ENCODE peak calls at places on chromosomes 7 and 10, in ten cellular contexts. One of them, this sample, is unnamed.

GRCh38 chr10:17669185-17669872 is 25.4 kb downstream of the STAM start:
- DNase-seq in OCI-LY7: no peak
- DNase-seq in dorsolateral prefrontal cortex: no peak
- DNase-seq in cardiac fibroblast: no peak
- DNase-seq in HCT116: no peak
- DNase-seq in AG09319: no peak
- DNase-seq in MM.1S: no peak
- DNase-seq in heart right ventricle: no peak
- DNase-seq in fibroblast of lung: no peak
- DNase-seq in GM20000: peak
- DNase-seq in this sample: no peak

GRCh38 chr7:138338361-138338760 is 121.7 kb upstream of the TRIM24 start:
- DNase-seq in heart right ventricle: peak
- DNase-seq in HCT116: no peak
- DNase-seq in dorsolateral prefrontal cortex: no peak
- DNase-seq in cardiac fibroblast: peak
- DNase-seq in MM.1S: no peak
- DNase-seq in fibroblast of lung: no peak
- DNase-seq in AG09319: no peak
- DNase-seq in GM20000: no peak
- DNase-seq in OCI-LY7: no peak
- DNase-seq in this sample: no peak

GRCh38 chr7:70353948-70354335 is 755.7 kb downstream of the AUTS2 start:
- DNase-seq in OCI-LY7: no peak
- DNase-seq in AG09319: no peak
- DNase-seq in cardiac fibroblast: no peak
- DNase-seq in HCT116: no peak
- DNase-seq in heart right ventricle: no peak
- DNase-seq in MM.1S: no peak
- DNase-seq in GM20000: no peak
- DNase-seq in fibroblast of lung: no peak
- DNase-seq in dorsolateral prefrontal cortex: no peak
- DNase-seq in this sample: no peak

GRCh38 chr10:80518143-80518806 is 19.4 kb upstream of the SH2D4B start:
- DNase-seq in MM.1S: no peak
- DNase-seq in heart right ventricle: no peak
- DNase-seq in dorsolateral prefrontal cortex: no peak
- DNase-seq in GM20000: no peak
- DNase-seq in HCT116: no peak
- DNase-seq in cardiac fibroblast: no peak
- DNase-seq in OCI-LY7: no peak
- DNase-seq in AG09319: no peak
- DNase-seq in fibroblast of lung: no peak
- DNase-seq in this sample: no peak

GRCh38 chr7:106862317-106863183 is 2.5 kb upstream of the PIK3CG start:
- DNase-seq in OCI-LY7: no peak
- DNase-seq in HCT116: no peak
- DNase-seq in fibroblast of lung: peak
- DNase-seq in AG09319: no peak
- DNase-seq in MM.1S: no peak
- DNase-seq in dorsolateral prefrontal cortex: no peak
- DNase-seq in heart right ventricle: no peak
- DNase-seq in GM20000: no peak
- DNase-seq in cardiac fibroblast: no peak
- DNase-seq in this sample: no peak

GRCh38 chr7:143130541-143130940 is 1.3 kb upstream of the PIP start:
- DNase-seq in OCI-LY7: no peak
- DNase-seq in cardiac fibroblast: no peak
- DNase-seq in fibroblast of lung: no peak
- DNase-seq in heart right ventricle: no peak
- DNase-seq in GM20000: no peak
- DNase-seq in dorsolateral prefrontal cortex: no peak
- DNase-seq in HCT116: no peak
- DNase-seq in MM.1S: no peak
- DNase-seq in AG09319: no peak
- DNase-seq in this sample: no peak

GRCh38 chr7:40230086-40230485 is 95.3 kb downstream of the SUGCT start:
- DNase-seq in MM.1S: no peak
- DNase-seq in GM20000: no peak
- DNase-seq in HCT116: no peak
- DNase-seq in fibroblast of lung: no peak
- DNase-seq in heart right ventricle: no peak
- DNase-seq in OCI-LY7: no peak
- DNase-seq in dorsolateral prefrontal cortex: no peak
- DNase-seq in AG09319: no peak
- DNase-seq in cardiac fibroblast: peak
- DNase-seq in this sample: no peak

GRCh38 chr10:23067939-23068775 is 27.2 kb upstream of the MSRB2 start:
- DNase-seq in GM20000: peak
- DNase-seq in OCI-LY7: peak
- DNase-seq in fibroblast of lung: peak
- DNase-seq in MM.1S: peak
- DNase-seq in AG09319: peak
- DNase-seq in cardiac fibroblast: peak
- DNase-seq in heart right ventricle: peak
- DNase-seq in HCT116: peak
- DNase-seq in dorsolateral prefrontal cortex: peak
- DNase-seq in this sample: peak

GRCh38 chr10:17217661-17218306 is 10.3 kb upstream of the VIM start:
- DNase-seq in heart right ventricle: no peak
- DNase-seq in MM.1S: no peak
- DNase-seq in dorsolateral prefrontal cortex: no peak
- DNase-seq in AG09319: no peak
- DNase-seq in OCI-LY7: no peak
- DNase-seq in fibroblast of lung: peak
- DNase-seq in HCT116: no peak
- DNase-seq in cardiac fibroblast: peak
- DNase-seq in GM20000: no peak
- DNase-seq in this sample: no peak

GRCh38 chr7:135562720-135563119 is 5.0 kb downstream of the NUP205 start:
- DNase-seq in OCI-LY7: no peak
- DNase-seq in heart right ventricle: no peak
- DNase-seq in GM20000: no peak
- DNase-seq in AG09319: no peak
- DNase-seq in dorsolateral prefrontal cortex: no peak
- DNase-seq in fibroblast of lung: no peak
- DNase-seq in HCT116: no peak
- DNase-seq in MM.1S: no peak
- DNase-seq in cardiac fibroblast: no peak
- DNase-seq in this sample: no peak

GRCh38 chr10:132400041-132400546 is 3.1 kb downstream of the PWWP2B start:
- DNase-seq in cardiac fibroblast: no peak
- DNase-seq in AG09319: no peak
- DNase-seq in OCI-LY7: peak
- DNase-seq in heart right ventricle: peak
- DNase-seq in dorsolateral prefrontal cortex: no peak
- DNase-seq in HCT116: no peak
- DNase-seq in fibroblast of lung: no peak
- DNase-seq in GM20000: no peak
- DNase-seq in MM.1S: no peak
- DNase-seq in this sample: no peak

GRCh38 chr7:40717242-40717641 is 582.4 kb downstream of the SUGCT start:
- DNase-seq in cardiac fibroblast: peak
- DNase-seq in GM20000: no peak
- DNase-seq in dorsolateral prefrontal cortex: no peak
- DNase-seq in HCT116: peak
- DNase-seq in AG09319: peak
- DNase-seq in MM.1S: peak
- DNase-seq in OCI-LY7: peak
- DNase-seq in fibroblast of lung: peak
- DNase-seq in heart right ventricle: peak
- DNase-seq in this sample: no peak

GRCh38 chr7:19754521-19755116 is 18.8 kb downstream of the TMEM196 start:
- DNase-seq in heart right ventricle: no peak
- DNase-seq in dorsolateral prefrontal cortex: no peak
- DNase-seq in OCI-LY7: peak
- DNase-seq in cardiac fibroblast: peak
- DNase-seq in MM.1S: peak
- DNase-seq in HCT116: peak
- DNase-seq in fibroblast of lung: peak
- DNase-seq in AG09319: no peak
- DNase-seq in GM20000: peak
- DNase-seq in this sample: no peak

GRCh38 chr10:110511734-110512449 is 14.2 kb downstream of the DUSP5 start:
- DNase-seq in fibroblast of lung: no peak
- DNase-seq in cardiac fibroblast: peak
- DNase-seq in OCI-LY7: no peak
- DNase-seq in GM20000: no peak
- DNase-seq in MM.1S: peak
- DNase-seq in dorsolateral prefrontal cortex: no peak
- DNase-seq in HCT116: no peak
- DNase-seq in AG09319: no peak
- DNase-seq in heart right ventricle: no peak
- DNase-seq in this sample: no peak

GRCh38 chr10:61761825-61762217 is 99.1 kb downstream of the CABCOCO1 start:
- DNase-seq in AG09319: no peak
- DNase-seq in fibroblast of lung: no peak
- DNase-seq in cardiac fibroblast: no peak
- DNase-seq in OCI-LY7: no peak
- DNase-seq in dorsolateral prefrontal cortex: no peak
- DNase-seq in MM.1S: no peak
- DNase-seq in GM20000: no peak
- DNase-seq in HCT116: no peak
- DNase-seq in heart right ventricle: no peak
- DNase-seq in this sample: no peak

DNA sequence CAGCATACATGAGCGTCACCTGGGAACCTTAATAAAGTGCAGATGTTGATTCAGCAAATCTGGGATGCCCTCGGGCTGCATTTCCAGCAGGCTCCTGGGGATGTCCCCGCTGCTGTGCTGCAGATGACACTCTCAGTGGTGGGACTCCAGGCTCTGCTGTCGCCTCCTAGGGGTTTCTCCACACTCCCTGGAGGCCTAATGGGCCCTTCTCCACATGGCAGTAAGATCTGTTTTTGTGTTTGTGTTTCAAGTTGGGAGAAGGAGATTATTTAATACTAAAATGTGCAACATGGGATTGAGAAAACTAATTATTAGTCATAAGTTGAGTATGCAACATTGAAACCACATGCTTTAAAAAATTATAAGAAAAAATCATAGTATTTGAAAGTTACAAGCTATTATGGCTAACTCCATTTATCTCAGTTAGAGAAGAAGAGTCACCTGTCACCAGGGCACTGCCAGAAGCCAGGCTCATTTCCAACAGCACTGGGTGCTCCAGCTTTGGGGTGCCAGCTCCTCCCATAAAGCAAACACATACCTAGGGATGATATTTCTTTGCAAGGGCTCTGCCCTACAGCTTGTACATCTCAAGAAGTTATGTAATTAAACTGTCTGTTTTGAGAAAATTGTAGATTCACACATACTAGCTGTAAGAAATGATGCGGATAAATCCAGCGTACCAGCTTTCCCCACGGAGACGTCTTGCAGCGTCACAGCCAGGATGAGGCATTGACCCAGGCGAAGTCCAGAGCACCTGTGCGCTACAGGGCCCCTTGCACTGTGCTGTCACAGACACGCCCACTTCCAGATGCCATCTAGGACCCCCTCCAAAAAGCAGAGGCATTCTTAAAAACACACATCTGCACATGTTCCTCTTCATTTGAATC is 106.4 kb downstream of the EGFR start:
- DNase-seq in fibroblast of lung: peak
- DNase-seq in cardiac fibroblast: no peak
- DNase-seq in OCI-LY7: no peak
- DNase-seq in AG09319: no peak
- DNase-seq in HCT116: no peak
- DNase-seq in dorsolateral prefrontal cortex: no peak
- DNase-seq in GM20000: no peak
- DNase-seq in heart right ventricle: no peak
- DNase-seq in MM.1S: no peak
- DNase-seq in this sample: no peak
- TF ChIP-seq CTCF in fibroblast of lung: peak
- TF ChIP-seq CTCF in cardiac fibroblast: no peak
- TF ChIP-seq CTCF in OCI-LY7: no peak
- TF ChIP-seq CTCF in AG09319: no peak
- TF ChIP-seq CTCF in HCT116: peak
- TF ChIP-seq CTCF in dorsolateral prefrontal cortex: no peak
- TF ChIP-seq CTCF in GM20000: no peak
- TF ChIP-seq CTCF in heart right ventricle: no peak
- TF ChIP-seq CTCF in MM.1S: no peak
- TF ChIP-seq CTCF in this sample: no peak

GRCh38 chr7:45721949-45722598 is 147.9 kb downstream of the ADCY1 start:
- DNase-seq in HCT116: no peak
- DNase-seq in GM20000: no peak
- DNase-seq in dorsolateral prefrontal cortex: no peak
- DNase-seq in AG09319: no peak
- DNase-seq in OCI-LY7: no peak
- DNase-seq in MM.1S: no peak
- DNase-seq in heart right ventricle: no peak
- DNase-seq in cardiac fibroblast: no peak
- DNase-seq in fibroblast of lung: no peak
- DNase-seq in this sample: no peak
- TF ChIP-seq CTCF in HCT116: no peak
- TF ChIP-seq CTCF in GM20000: no peak
- TF ChIP-seq CTCF in dorsolateral prefrontal cortex: no peak
- TF ChIP-seq CTCF in AG09319: no peak
- TF ChIP-seq CTCF in OCI-LY7: no peak
- TF ChIP-seq CTCF in MM.1S: no peak
- TF ChIP-seq CTCF in heart right ventricle: no peak
- TF ChIP-seq CTCF in cardiac fibroblast: no peak
- TF ChIP-seq CTCF in fibroblast of lung: no peak
- TF ChIP-seq CTCF in this sample: no peak

GRCh38 chr10:74738052-74738451 is 88.3 kb upstream of the KAT6B start:
- DNase-seq in OCI-LY7: peak
- DNase-seq in heart right ventricle: no peak
- DNase-seq in MM.1S: peak
- DNase-seq in cardiac fibroblast: peak
- DNase-seq in fibroblast of lung: peak
- DNase-seq in AG09319: no peak
- DNase-seq in dorsolateral prefrontal cortex: no peak
- DNase-seq in HCT116: no peak
- DNase-seq in GM20000: peak
- DNase-seq in this sample: no peak
- TF ChIP-seq CTCF in OCI-LY7: peak
- TF ChIP-seq CTCF in heart right ventricle: no peak
- TF ChIP-seq CTCF in MM.1S: peak
- TF ChIP-seq CTCF in cardiac fibroblast: no peak
- TF ChIP-seq CTCF in fibroblast of lung: no peak
- TF ChIP-seq CTCF in AG09319: no peak
- TF ChIP-seq CTCF in dorsolateral prefrontal cortex: no peak
- TF ChIP-seq CTCF in HCT116: no peak
- TF ChIP-seq CTCF in GM20000: peak
- TF ChIP-seq CTCF in this sample: no peak

DNA sequence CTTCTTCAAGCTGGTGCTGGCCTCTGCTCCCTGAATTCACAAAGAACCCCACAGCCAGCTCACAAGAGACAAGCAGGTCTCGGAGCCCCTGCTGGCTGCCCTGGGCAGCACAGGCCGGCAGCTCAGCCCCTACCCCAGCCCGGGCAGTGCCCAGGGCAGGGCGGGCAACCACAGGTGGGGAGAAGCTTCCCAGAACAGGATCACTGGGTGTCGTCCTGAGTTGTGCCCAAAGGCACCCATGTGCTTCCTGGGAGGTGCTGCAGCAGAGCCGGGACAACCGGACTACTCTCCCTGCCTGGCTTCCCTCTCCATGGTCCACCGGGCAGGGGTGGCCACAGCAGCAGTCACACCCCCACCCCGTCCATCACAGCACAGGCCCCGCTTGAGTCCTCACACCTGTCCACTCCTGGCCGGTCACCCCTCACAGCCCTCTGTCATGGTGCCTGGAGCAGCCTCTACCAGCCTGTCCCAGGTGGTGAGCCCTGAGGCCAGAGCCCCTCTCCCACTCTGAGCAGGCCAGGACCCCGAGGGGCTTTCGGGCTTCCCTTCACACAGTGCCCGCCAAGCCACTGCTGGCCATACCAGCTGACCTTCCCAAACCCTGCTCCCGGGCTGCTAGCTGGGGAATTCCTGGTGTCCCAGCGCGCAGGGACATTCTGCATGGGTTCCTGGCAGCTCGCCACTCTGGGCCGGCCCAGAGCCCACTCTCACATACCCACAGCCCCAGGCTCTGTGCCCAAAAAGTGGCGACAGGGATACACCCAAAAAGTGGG is 3.1 kb downstream of the RASGEF1A start:
- DNase-seq in OCI-LY7: no peak
- DNase-seq in GM20000: no peak
- DNase-seq in MM.1S: no peak
- DNase-seq in HCT116: no peak
- DNase-seq in fibroblast of lung: no peak
- DNase-seq in heart right ventricle: no peak
- DNase-seq in cardiac fibroblast: no peak
- DNase-seq in AG09319: no peak
- DNase-seq in dorsolateral prefrontal cortex: no peak
- DNase-seq in this sample: no peak
- TF ChIP-seq CTCF in OCI-LY7: no peak
- TF ChIP-seq CTCF in GM20000: no peak
- TF ChIP-seq CTCF in MM.1S: no peak
- TF ChIP-seq CTCF in HCT116: peak
- TF ChIP-seq CTCF in fibroblast of lung: peak
- TF ChIP-seq CTCF in heart right ventricle: no peak
- TF ChIP-seq CTCF in cardiac fibroblast: peak
- TF ChIP-seq CTCF in AG09319: no peak
- TF ChIP-seq CTCF in dorsolateral prefrontal cortex: no peak
- TF ChIP-seq CTCF in this sample: peak